ENCODE peak calls at places on chromosomes 1 and 21, in five cellular contexts. F, B, Q, J and W are unnamed samples.

GRCh38 chr1:109134423-109134822 is 20.5 kb downstream of the ELAPOR1 start:
- DNase-seq in F (no peak), B (no peak), Q (no peak), J (no peak), W (no peak)

GRCh38 chr1:109900489-109900888 is 10.2 kb upstream of the CSF1 start:
- DNase-seq in F (no peak), B (no peak), Q (no peak), J (no peak), W (no peak)

GRCh38 chr1:20481158-20481617 is 4.8 kb downstream of the CAMK2N1 start:
- DNase-seq in F (no peak), B (no peak), Q (no peak), J (no peak), W (no peak)

GRCh38 chr21:44844256-44844655 is 26.4 kb upstream of the SUMO3 start:
- DNase-seq in F (no peak), B (no peak), Q (no peak), J (no peak), W (no peak)

GRCh38 chr1:42436794-42437458 is 18.9 kb downstream of the ZMYND12 start:
- DNase-seq in F (no peak), B (no peak), Q (no peak), J (no peak), W (no peak)

GRCh38 chr1:42891471-42891870 is 45.1 kb downstream of the ZNF691 start:
- DNase-seq in F (no peak), B (no peak), Q (no peak), J (no peak), W (no peak)

GRCh38 chr1:232127190-232127589 is 500.6 kb downstream of the DISC1 start:
- DNase-seq in F (no peak), B (no peak), Q (no peak), J (no peak), W (peak; percentile 54)

GRCh38 chr1:6281511-6282402 is 20.9 kb upstream of the GPR153 start:
- DNase-seq in F (no peak), B (no peak), Q (no peak), J (no peak), W (no peak)

GRCh38 chr1:155051777-155052398 is 772 bp downstream of the ADAM15 start:
- DNase-seq in F (peak; percentile 26), B (peak; percentile 58), Q (peak; percentile 89), J (peak; percentile 75), W (peak; percentile 81)

GRCh38 chr1:3459940-3460652 is 5.6 kb downstream of the ARHGEF16 start:
- DNase-seq in F (no peak), B (peak; percentile 79), Q (no peak), J (no peak), W (no peak)

GRCh38 chr1:164602142-164602429 is 43.1 kb downstream of the PBX1 start:
- DNase-seq in F (no peak), B (peak; percentile 94), Q (no peak), J (no peak), W (no peak)

GRCh38 chr1:15919316-15919715 is 56.6 kb downstream of the ZBTB17 start:
- DNase-seq in F (peak; percentile 16), B (no peak), Q (no peak), J (no peak), W (no peak)

GRCh38 chr1:93776728-93777127 is 95.1 kb upstream of the BCAR3 start:
- DNase-seq in F (no peak), B (no peak), Q (no peak), J (no peak), W (no peak)

GRCh38 chr1:1540015-1540816 is at the start of gene TMEM240:
- DNase-seq in F (peak; percentile 30), B (peak; percentile 66), Q (peak; percentile 93), J (peak; percentile 76), W (no peak)

GRCh38 chr1:13675222-13675621 is 24.8 kb upstream of the PRDM2 start:
- DNase-seq in F (no peak), B (no peak), Q (no peak), J (no peak), W (no peak)

GRCh38 chr1:18055181-18055580 is 52.4 kb upstream of the IGSF21 start:
- DNase-seq in F (no peak), B (no peak), Q (no peak), J (no peak), W (no peak)

GRCh38 chr1:212073490-212073889 is 37.9 kb downstream of the DTL start:
- DNase-seq in F (no peak), B (no peak), Q (no peak), J (no peak), W (no peak)

GRCh38 chr1:116265931-116266863 is 106.8 kb upstream of the ATP1A1 start:
- DNase-seq in F (no peak), B (no peak), Q (no peak), J (no peak), W (no peak)

GRCh38 chr1:87495147-87495546 is 166.5 kb downstream of the LMO4 start:
- DNase-seq in F (no peak), B (no peak), Q (no peak), J (no peak), W (no peak)

GRCh38 chr1:228085287-228085926 is 2.9 kb downstream of the ARF1 start:
- DNase-seq in F (no peak), B (no peak), Q (peak; percentile 49), J (no peak), W (peak; percentile 30)

GRCh38 chr1:217911908-217912307 is 280.8 kb downstream of the SPATA17 start:
- DNase-seq in F (no peak), B (no peak), Q (no peak), J (no peak), W (peak; percentile 31)

GRCh38 chr1:10941891-10942541 is 70.4 kb upstream of the TARDBP start:
- DNase-seq in F (peak; percentile 48), B (peak; percentile 39), Q (peak; percentile 89), J (no peak), W (peak; percentile 48)

GRCh38 chr1:55249646-55250398 is 34.7 kb upstream of the USP24 start:
- DNase-seq in F (no peak), B (no peak), Q (no peak), J (no peak), W (no peak)

GRCh38 chr1:228291906-228292608 is 84.2 kb downstream of the OBSCN start:
- DNase-seq in F (no peak), B (no peak), Q (peak; percentile 63), J (no peak), W (no peak)

GRCh38 chr1:12019858-12020509 is 686 bp downstream of the MIIP start:
- DNase-seq in F (no peak), B (no peak), Q (no peak), J (no peak), W (peak; percentile 23)

GRCh38 chr1:74504125-74505065 is 8.0 kb downstream of the LRRC53 start:
- DNase-seq in F (no peak), B (no peak), Q (no peak), J (no peak), W (peak; percentile 28)

GRCh38 chr1:94001397-94002045 is 92.3 kb upstream of the GCLM start:
- DNase-seq in F (no peak), B (no peak), Q (no peak), J (peak; percentile 30), W (no peak)

GRCh38 chr1:41618871-41619270 is 134.4 kb upstream of the EDN2 start:
- DNase-seq in F (no peak), B (no peak), Q (peak; percentile 49), J (no peak), W (no peak)

GRCh38 chr1:186894415-186894814 is 65.7 kb downstream of the PLA2G4A start:
- DNase-seq in F (no peak), B (no peak), Q (no peak), J (no peak), W (no peak)

GRCh38 chr1:184482113-184482512 is 95.3 kb downstream of the C1orf21 start:
- DNase-seq in F (no peak), B (no peak), Q (no peak), J (peak; percentile 88), W (peak; percentile 76)

DNA sequence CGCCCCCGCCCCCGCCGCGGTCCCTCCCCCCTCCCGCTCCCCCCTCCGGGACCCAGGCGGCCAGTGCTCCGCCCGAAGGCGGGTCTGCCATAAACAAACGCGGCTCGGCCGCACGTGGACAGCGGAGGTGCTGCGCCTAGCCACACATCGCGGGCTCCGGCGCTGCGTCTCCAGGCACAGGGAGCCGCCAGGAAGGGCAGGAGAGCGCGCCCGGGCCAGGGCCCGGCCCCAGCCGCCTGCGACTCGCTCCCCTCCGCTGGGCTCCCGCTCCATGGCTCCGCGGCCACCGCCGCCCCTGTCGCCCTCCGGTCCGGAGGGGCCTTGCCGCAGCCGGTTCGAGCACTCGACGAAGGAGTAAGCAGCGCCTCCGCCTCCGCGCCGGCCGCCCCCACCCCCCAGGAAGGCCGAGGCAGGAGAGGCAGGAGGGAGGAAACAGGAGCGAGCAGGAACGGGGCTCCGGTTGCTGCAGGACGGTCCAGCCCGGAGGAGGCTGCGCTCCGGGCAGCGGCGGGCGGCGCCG is at the start of gene SIM2:
- DNase-seq in F (no peak), B (peak; percentile 63), Q (no peak), J (no peak), W (peak; percentile 83)
- H3K27me3 ChIP-seq in F (peaks cover 67% of the 10 kb centered on the region), B (peaks cover 17% of the 10 kb centered on the region), Q (no peaks in the 10 kb centered on the region), J (peaks cover 66% of the 10 kb centered on the region), W (no peaks in the 10 kb centered on the region)

DNA sequence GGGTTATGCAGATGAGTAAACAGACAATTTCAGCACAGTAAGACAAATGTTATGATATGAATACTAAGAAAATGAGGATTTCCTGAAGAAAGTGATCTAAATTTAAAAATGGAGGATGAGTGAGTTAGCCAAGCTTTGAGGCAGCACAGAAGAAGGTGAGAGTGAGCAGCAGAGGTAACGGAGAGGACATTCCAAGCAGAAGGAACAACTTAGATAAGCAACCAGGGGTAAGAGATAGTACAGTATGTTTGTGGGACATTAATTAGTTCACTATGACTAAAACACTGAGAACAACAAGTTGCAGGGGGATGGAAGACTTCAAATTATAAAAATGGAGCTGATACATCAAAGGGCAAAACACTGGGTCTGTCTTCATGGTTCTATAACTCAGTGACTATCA is 22.8 kb downstream of the PRPF38A start:
- DNase-seq in F (no peak), B (no peak), Q (no peak), J (no peak), W (no peak)
- H3K36me3 ChIP-seq in F (peaks cover 3% of the 10 kb centered on the region), B (no peaks in the 10 kb centered on the region), Q (peaks cover 3% of the 10 kb centered on the region), J (peaks cover 26% of the 10 kb centered on the region), W (peaks cover 18% of the 10 kb centered on the region)

DNA sequence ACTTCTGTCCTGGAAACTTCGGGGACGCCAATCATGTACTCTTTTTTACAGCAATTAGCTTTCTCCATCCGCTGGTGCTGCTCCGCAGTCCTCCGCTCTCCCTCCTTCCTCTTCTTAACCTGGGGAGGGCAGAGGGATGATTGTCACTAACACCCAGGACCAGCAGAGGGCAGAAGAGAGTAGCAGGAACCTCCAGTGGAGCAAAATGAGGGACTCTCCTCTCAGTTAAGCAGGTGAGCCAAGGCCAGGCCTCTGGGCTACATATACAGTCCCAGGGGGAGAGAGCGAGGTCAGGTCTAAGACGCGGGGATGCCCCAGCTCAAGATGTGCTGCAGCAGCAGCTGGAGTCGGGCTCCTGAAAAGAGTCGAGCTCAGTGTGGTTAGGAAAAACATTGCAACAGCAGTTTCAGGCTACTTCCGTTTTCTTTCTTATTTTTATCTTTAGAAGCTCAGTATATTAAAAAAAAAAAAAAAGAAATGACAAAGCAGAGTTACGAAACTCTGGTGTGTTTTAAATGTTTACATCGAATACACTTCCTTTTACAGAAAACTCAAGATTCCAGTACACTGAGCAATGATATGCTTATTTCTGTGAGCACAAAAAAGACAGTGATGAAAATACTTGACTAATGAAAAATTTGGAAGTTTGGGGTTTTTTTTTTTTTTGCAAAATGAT is 25.7 kb upstream of the NLRP3 start:
- DNase-seq in F (peak; percentile 74), B (peak; percentile 66), Q (peak; percentile 85), J (peak; percentile 81), W (peak; percentile 68)
- H3K4me3 ChIP-seq in F (no peak overlapping the region), B (no peak overlapping the region), Q (no peak overlapping the region), J (no peak overlapping the region), W (no peak overlapping the region)

GRCh38 chr1:38657441-38657840 is 202.1 kb downstream of the RRAGC start:
- DNase-seq in F (no peak), B (no peak), Q (no peak), J (no peak), W (no peak)
- H3K27me3 ChIP-seq in F (no peaks in the 10 kb centered on the region), B (no peaks in the 10 kb centered on the region), Q (no peaks in the 10 kb centered on the region), J (no peaks in the 10 kb centered on the region), W (peaks cover 4% of the 10 kb centered on the region)